ENCODE peak calls at places on chromosome 10, in eight cellular contexts. Q, C, Z, J, B, A, L and N are unnamed samples.

GRCh38 chr10:119370046-119370770 is 162.8 kb downstream of the GRK5 start:
- DNase-seq in Q (no peak), C (peak; percentile 97), Z (peak; percentile 56), J (peak; percentile 59), B (peak; percentile 60), A (no peak), L (peak; percentile 78), N (no peak)

GRCh38 chr10:18689498-18689897 is 30.3 kb downstream of the ARL5B start:
- DNase-seq in Q (no peak), C (peak; percentile 65), Z (no peak), J (no peak), B (no peak), A (no peak), L (no peak), N (no peak)

GRCh38 chr10:106942035-106942662 is 222.4 kb downstream of the SORCS1 start:
- DNase-seq in Q (no peak), C (no peak), Z (peak; percentile 48), J (no peak), B (no peak), A (no peak), L (peak; percentile 39), N (no peak)

GRCh38 chr10:49109669-49110335 is 5.5 kb downstream of the VSTM4 start:
- DNase-seq in Q (no peak), C (peak; percentile 81), Z (peak; percentile 37), J (peak; percentile 2), B (no peak), A (no peak), L (peak; percentile 75), N (no peak)

GRCh38 chr10:130737622-130738021 is 573.9 kb downstream of the TCERG1L start:
- DNase-seq in Q (no peak), C (peak; percentile 0), Z (no peak), J (no peak), B (no peak), A (no peak), L (no peak), N (peak; percentile 12)

GRCh38 chr10:12934777-12935176 is 66.7 kb downstream of the CCDC3 start:
- DNase-seq in Q (no peak), C (peak; percentile 21), Z (no peak), J (peak; percentile 14), B (no peak), A (no peak), L (no peak), N (no peak)

GRCh38 chr10:131745591-131745990 is 155.2 kb upstream of the PPP2R2D start:
- DNase-seq in Q (no peak), C (no peak), Z (no peak), J (no peak), B (no peak), A (no peak), L (no peak), N (no peak)

GRCh38 chr10:77823811-77824542 is 102.6 kb downstream of the DLG5 start:
- DNase-seq in Q (no peak), C (no peak), Z (no peak), J (no peak), B (no peak), A (no peak), L (no peak), N (no peak)

GRCh38 chr10:119818889-119819270 is 53.8 kb downstream of the MCMBP start:
- DNase-seq in Q (peak; percentile 10), C (no peak), Z (no peak), J (no peak), B (no peak), A (no peak), L (no peak), N (no peak)

GRCh38 chr10:100182281-100182680 is 3.5 kb downstream of the ERLIN1 start:
- DNase-seq in Q (no peak), C (no peak), Z (no peak), J (no peak), B (no peak), A (no peak), L (no peak), N (no peak)

GRCh38 chr10:13787015-13787421 is 200.3 kb downstream of the PRPF18 start:
- DNase-seq in Q (no peak), C (no peak), Z (peak; percentile 33), J (peak; percentile 52), B (peak; percentile 67), A (peak; percentile 15), L (no peak), N (no peak)

GRCh38 chr10:126171555-126171954 is 216.7 kb downstream of the ADAM12 start:
- DNase-seq in Q (no peak), C (peak; percentile 92), Z (no peak), J (peak; percentile 97), B (no peak), A (no peak), L (no peak), N (no peak)

GRCh38 chr10:130577039-130577438 is 440.8 kb downstream of the GLRX3 start:
- DNase-seq in Q (no peak), C (no peak), Z (no peak), J (no peak), B (no peak), A (no peak), L (no peak), N (no peak)